ENCODE peak calls at places on chromosomes 7 and 10, in nine cellular contexts. One of them, this sample, is unnamed.
A peak's percentile ranks its signal among the peaks of the same experiment; 100 is the strongest.

GRCh38 chr7:101255841-101256240 is 11.0 kb upstream of the FIS1 start:
- DNase-seq in AG09309: no peak
- DNase-seq in cardiac muscle cell: no peak
- DNase-seq in epithelial cell of esophagus: no peak
- DNase-seq in GM10248: no peak
- DNase-seq in fibroblast of lung: no peak
- DNase-seq in esophagus muscularis mucosa: no peak
- DNase-seq in Calu3: no peak
- DNase-seq in neural crest cell: no peak
- DNase-seq in this sample: no peak

GRCh38 chr10:28853195-28853594 is 175.9 kb downstream of the BAMBI start:
- DNase-seq in AG09309: no peak
- DNase-seq in cardiac muscle cell: peak; percentile 89
- DNase-seq in epithelial cell of esophagus: no peak
- DNase-seq in GM10248: no peak
- DNase-seq in fibroblast of lung: peak; percentile 53
- DNase-seq in esophagus muscularis mucosa: no peak
- DNase-seq in Calu3: peak; percentile 30
- DNase-seq in neural crest cell: no peak
- DNase-seq in this sample: no peak

GRCh38 chr7:7369134-7369533 is 166.5 kb downstream of the COL28A1 start:
- DNase-seq in AG09309: no peak
- DNase-seq in cardiac muscle cell: no peak
- DNase-seq in epithelial cell of esophagus: peak; percentile 52
- DNase-seq in GM10248: no peak
- DNase-seq in fibroblast of lung: no peak
- DNase-seq in esophagus muscularis mucosa: no peak
- DNase-seq in Calu3: no peak
- DNase-seq in neural crest cell: no peak
- DNase-seq in this sample: no peak

GRCh38 chr7:138064856-138065357 is 11.4 kb upstream of the AKR1D1 start:
- DNase-seq in AG09309: peak; percentile 25
- DNase-seq in cardiac muscle cell: peak; percentile 62
- DNase-seq in epithelial cell of esophagus: peak; percentile 27
- DNase-seq in GM10248: no peak
- DNase-seq in fibroblast of lung: no peak
- DNase-seq in esophagus muscularis mucosa: no peak
- DNase-seq in Calu3: no peak
- DNase-seq in neural crest cell: no peak
- DNase-seq in this sample: no peak

GRCh38 chr10:1615186-1615954 is 122.0 kb downstream of the ADARB2 start:
- DNase-seq in AG09309: no peak
- DNase-seq in cardiac muscle cell: no peak
- DNase-seq in epithelial cell of esophagus: no peak
- DNase-seq in GM10248: no peak
- DNase-seq in fibroblast of lung: no peak
- DNase-seq in esophagus muscularis mucosa: no peak
- DNase-seq in Calu3: no peak
- DNase-seq in neural crest cell: no peak
- DNase-seq in this sample: no peak

GRCh38 chr10:103835121-103836045 is 20.0 kb downstream of the SH3PXD2A start:
- DNase-seq in AG09309: peak; percentile 55
- DNase-seq in cardiac muscle cell: peak; percentile 93
- DNase-seq in epithelial cell of esophagus: no peak
- DNase-seq in GM10248: no peak
- DNase-seq in fibroblast of lung: peak; percentile 58
- DNase-seq in esophagus muscularis mucosa: peak; percentile 96
- DNase-seq in Calu3: no peak
- DNase-seq in neural crest cell: no peak
- DNase-seq in this sample: no peak

GRCh38 chr10:35316346-35316967 is 19.9 kb upstream of the CCNY start:
- DNase-seq in AG09309: no peak
- DNase-seq in cardiac muscle cell: no peak
- DNase-seq in epithelial cell of esophagus: no peak
- DNase-seq in GM10248: no peak
- DNase-seq in fibroblast of lung: no peak
- DNase-seq in esophagus muscularis mucosa: no peak
- DNase-seq in Calu3: no peak
- DNase-seq in neural crest cell: no peak
- DNase-seq in this sample: no peak

GRCh38 chr10:124447741-124448466 is 1.9 kb downstream of the NKX1-2 start:
- DNase-seq in AG09309: no peak
- DNase-seq in cardiac muscle cell: no peak
- DNase-seq in epithelial cell of esophagus: peak; percentile 54
- DNase-seq in GM10248: no peak
- DNase-seq in fibroblast of lung: no peak
- DNase-seq in esophagus muscularis mucosa: no peak
- DNase-seq in Calu3: no peak
- DNase-seq in neural crest cell: no peak
- DNase-seq in this sample: peak; percentile 49

GRCh38 chr10:131802991-131803390 is 97.8 kb upstream of the PPP2R2D start:
- DNase-seq in AG09309: no peak
- DNase-seq in cardiac muscle cell: no peak
- DNase-seq in epithelial cell of esophagus: no peak
- DNase-seq in GM10248: no peak
- DNase-seq in fibroblast of lung: no peak
- DNase-seq in esophagus muscularis mucosa: no peak
- DNase-seq in Calu3: no peak
- DNase-seq in neural crest cell: no peak
- DNase-seq in this sample: no peak

DNA sequence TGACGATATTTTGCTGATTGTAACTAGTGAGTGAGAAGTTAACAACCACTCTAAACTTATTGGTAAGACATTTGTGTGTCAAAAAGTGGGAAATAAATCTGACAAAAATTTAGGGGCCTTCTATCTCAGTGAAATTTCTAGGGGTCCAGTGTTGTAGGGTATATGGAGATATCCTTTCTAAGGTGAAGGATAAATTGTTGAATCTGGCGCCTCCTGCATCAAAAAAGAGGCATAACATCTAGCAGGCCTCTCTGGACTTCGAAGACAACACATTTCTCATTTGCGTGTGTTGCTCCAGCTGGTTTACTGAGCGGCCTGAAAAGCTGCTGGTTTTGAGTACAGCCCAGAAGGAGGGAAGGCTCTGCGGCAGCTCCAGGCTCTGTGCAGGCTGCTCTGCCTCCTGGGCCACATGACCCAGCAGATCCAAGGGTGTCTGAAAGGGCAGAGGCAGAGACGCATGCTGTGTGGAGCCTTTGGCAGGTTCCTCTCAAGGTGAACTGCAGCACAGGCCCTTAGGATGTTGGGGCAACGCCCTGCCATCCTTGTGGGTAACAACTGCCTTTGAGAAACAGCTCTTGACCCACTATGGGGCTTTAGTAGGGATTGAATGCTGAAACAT is 72.4 kb downstream of the LMBR1 start:
- DNase-seq in AG09309: no peak
- DNase-seq in cardiac muscle cell: no peak
- DNase-seq in epithelial cell of esophagus: no peak
- DNase-seq in GM10248: no peak
- DNase-seq in fibroblast of lung: no peak
- DNase-seq in esophagus muscularis mucosa: no peak
- DNase-seq in Calu3: no peak
- DNase-seq in neural crest cell: no peak
- DNase-seq in this sample: no peak
- TF ChIP-seq CTCF in AG09309: peak; percentile 11
- TF ChIP-seq CTCF in cardiac muscle cell: peak; percentile 13
- TF ChIP-seq CTCF in epithelial cell of esophagus: peak; percentile 34
- TF ChIP-seq CTCF in GM10248: no peak
- TF ChIP-seq CTCF in fibroblast of lung: peak; percentile 31
- TF ChIP-seq CTCF in esophagus muscularis mucosa: no peak
- TF ChIP-seq CTCF in Calu3: no peak
- TF ChIP-seq CTCF in neural crest cell: peak; percentile 49
- TF ChIP-seq CTCF in this sample: peak; percentile 25

DNA sequence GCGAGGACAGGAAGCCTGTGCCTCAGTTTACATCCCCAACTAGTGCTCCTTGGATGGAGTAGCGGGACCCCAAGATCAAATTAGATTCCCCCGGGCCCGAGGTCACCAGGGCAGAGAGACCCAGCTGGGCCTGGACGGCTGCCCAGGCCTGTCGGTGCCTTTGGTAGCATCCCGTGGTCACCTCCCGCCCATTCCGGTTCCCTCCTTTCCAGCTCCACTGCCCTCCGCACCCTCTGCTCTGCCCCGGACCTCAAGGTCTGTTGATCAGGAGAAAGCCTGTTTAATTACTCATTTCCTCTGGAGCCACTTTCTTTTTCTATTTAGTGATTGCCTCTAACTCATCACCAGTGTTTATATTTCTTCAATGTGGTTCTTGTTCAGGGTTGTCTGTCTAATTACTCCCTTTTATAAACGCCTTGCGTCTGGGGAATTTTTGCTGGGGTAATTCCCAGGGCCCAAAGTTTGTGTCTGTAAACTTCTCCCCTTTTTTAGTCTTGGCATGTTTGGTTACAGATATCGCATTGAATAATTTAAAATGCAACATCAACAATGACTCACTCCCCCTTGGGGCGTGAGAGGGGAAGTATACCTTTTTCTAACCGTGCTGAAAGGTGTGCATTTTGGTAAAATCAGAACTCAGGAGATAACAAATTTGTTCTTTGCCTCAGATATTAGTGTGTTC is 1.9 kb downstream of the FOXK1 start:
- DNase-seq in AG09309: no peak
- DNase-seq in cardiac muscle cell: peak; percentile 64
- DNase-seq in epithelial cell of esophagus: peak; percentile 76
- DNase-seq in GM10248: peak; percentile 48
- DNase-seq in fibroblast of lung: peak; percentile 72
- DNase-seq in esophagus muscularis mucosa: no peak
- DNase-seq in Calu3: peak; percentile 60
- DNase-seq in neural crest cell: no peak
- DNase-seq in this sample: peak; percentile 50
- TF ChIP-seq CTCF in AG09309: peak; percentile 4
- TF ChIP-seq CTCF in cardiac muscle cell: peak; percentile 18
- TF ChIP-seq CTCF in epithelial cell of esophagus: no peak
- TF ChIP-seq CTCF in GM10248: peak; percentile 33
- TF ChIP-seq CTCF in fibroblast of lung: peak; percentile 27
- TF ChIP-seq CTCF in esophagus muscularis mucosa: no peak
- TF ChIP-seq CTCF in Calu3: no peak
- TF ChIP-seq CTCF in neural crest cell: peak; percentile 48
- TF ChIP-seq CTCF in this sample: peak; percentile 18

DNA sequence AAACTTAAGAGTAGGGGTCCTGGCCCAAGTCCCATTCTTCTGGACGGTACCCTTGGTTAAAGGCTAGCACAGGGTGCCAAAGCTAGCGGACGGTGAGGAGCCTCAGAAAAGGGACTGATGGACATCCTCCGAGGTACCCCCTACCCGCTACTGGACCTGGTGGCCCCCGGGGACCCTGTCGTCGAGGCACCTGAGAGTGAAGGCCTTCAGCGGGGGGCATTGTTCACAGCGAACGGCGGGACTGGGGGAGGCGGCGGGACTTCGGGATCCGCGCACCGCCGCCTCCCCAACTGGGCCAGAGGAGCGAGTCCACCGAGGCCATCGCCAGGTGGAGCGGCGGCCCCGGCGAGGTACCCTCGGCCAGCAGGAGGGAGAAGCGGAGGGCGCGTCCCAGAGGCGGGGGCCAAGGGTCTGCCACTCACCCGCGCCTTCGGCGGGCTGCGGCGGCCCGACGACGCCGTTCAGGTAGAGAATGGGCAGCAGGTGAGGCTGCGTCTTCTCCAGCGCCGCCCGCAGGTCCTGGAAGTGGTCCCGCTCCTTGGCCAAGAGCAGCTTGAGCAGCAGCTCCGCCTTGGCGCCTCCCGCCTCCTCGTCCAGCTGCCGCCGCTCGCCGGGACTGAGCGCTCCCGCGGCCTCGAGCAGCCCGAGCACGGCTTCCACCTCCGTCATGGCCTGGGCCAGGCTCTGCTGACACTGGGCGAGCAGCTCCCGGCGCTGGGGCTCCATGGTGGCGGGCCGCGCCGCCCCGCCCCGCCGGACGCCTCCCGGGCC is 575 bp downstream of the DLG5 start:
- DNase-seq in AG09309: no peak
- DNase-seq in cardiac muscle cell: peak; percentile 46
- DNase-seq in epithelial cell of esophagus: peak; percentile 68
- DNase-seq in GM10248: peak; percentile 56
- DNase-seq in fibroblast of lung: peak; percentile 33
- DNase-seq in esophagus muscularis mucosa: no peak
- DNase-seq in Calu3: peak; percentile 69
- DNase-seq in neural crest cell: peak; percentile 35
- DNase-seq in this sample: peak; percentile 77
- TF ChIP-seq CTCF in AG09309: no peak
- TF ChIP-seq CTCF in cardiac muscle cell: peak; percentile 17
- TF ChIP-seq CTCF in epithelial cell of esophagus: no peak
- TF ChIP-seq CTCF in GM10248: peak; percentile 5
- TF ChIP-seq CTCF in fibroblast of lung: no peak
- TF ChIP-seq CTCF in esophagus muscularis mucosa: no peak
- TF ChIP-seq CTCF in Calu3: peak; percentile 21
- TF ChIP-seq CTCF in neural crest cell: no peak
- TF ChIP-seq CTCF in this sample: no peak

DNA sequence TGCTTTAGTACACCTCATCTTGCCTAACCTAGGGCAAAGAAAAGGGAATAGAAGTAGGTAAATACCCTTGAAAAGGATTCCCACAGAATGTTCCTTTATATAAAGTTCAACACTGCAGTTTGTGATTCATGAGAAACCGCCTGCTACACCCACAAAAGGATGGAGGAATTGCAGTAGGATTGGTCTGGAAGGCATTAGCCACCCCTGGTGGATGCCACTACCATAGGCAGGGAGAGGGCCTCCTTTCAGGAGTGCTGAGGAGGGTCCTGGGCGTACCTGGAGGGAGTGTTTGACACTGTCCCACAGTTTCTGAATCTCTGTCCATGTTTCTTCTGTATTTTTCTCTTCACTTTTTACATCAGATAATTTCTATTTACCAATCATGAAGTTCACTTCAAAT is 221.8 kb upstream of the TMEM72 start:
- DNase-seq in AG09309: no peak
- DNase-seq in cardiac muscle cell: no peak
- DNase-seq in epithelial cell of esophagus: peak; percentile 4
- DNase-seq in GM10248: no peak
- DNase-seq in fibroblast of lung: no peak
- DNase-seq in esophagus muscularis mucosa: no peak
- DNase-seq in Calu3: no peak
- DNase-seq in neural crest cell: no peak
- DNase-seq in this sample: no peak
- TF ChIP-seq CTCF in AG09309: peak; percentile 87
- TF ChIP-seq CTCF in cardiac muscle cell: peak; percentile 28
- TF ChIP-seq CTCF in epithelial cell of esophagus: peak; percentile 13
- TF ChIP-seq CTCF in GM10248: no peak
- TF ChIP-seq CTCF in fibroblast of lung: no peak
- TF ChIP-seq CTCF in esophagus muscularis mucosa: no peak
- TF ChIP-seq CTCF in Calu3: no peak
- TF ChIP-seq CTCF in neural crest cell: no peak
- TF ChIP-seq CTCF in this sample: no peak